ENCODE peak calls at places on chromosomes 3 and 15, in seven cellular contexts. W is left ventricle myocardium inferior, N is stomach, H is fibroblast of lung, Q is psoas muscle, U is GM23248, V is cardiac muscle cell. O is an unnamed sample.

GRCh38 chr15:28271697-28272250 is 50.2 kb downstream of the HERC2 start:
- DNase-seq in V (no peak), N (no peak), W (no peak), H (no peak), Q (no peak), U (no peak), O (no peak)

GRCh38 chr15:31004220-31004733 is 12.8 kb upstream of the MTMR10 start:
- DNase-seq in N (peak; percentile 36), U (no peak), Q (no peak), V (no peak), H (no peak), W (peak; percentile 57), O (no peak)

GRCh38 chr3:39138804-39139415 is 14.5 kb downstream of the CSRNP1 start:
- DNase-seq in W (peak; percentile 76), N (peak; percentile 56), V (peak; percentile 57), H (no peak), Q (peak; percentile 71), U (peak; percentile 35), O (peak; percentile 81)

GRCh38 chr3:134314588-134315285 is 59.5 kb downstream of the AMOTL2 start:
- DNase-seq in V (no peak), Q (no peak), W (no peak), U (peak; percentile 49), H (no peak), N (no peak), O (no peak)

GRCh38 chr15:70029297-70029701 is 68.4 kb downstream of the TLE3 start:
- DNase-seq in H (no peak), N (no peak), U (no peak), W (no peak), Q (no peak), V (no peak), O (no peak)

GRCh38 chr15:80403712-80404056 is 498 bp upstream of the ARNT2 start:
- DNase-seq in H (no peak), N (no peak), V (no peak), U (no peak), W (peak; percentile 22), Q (no peak), O (no peak)

GRCh38 chr3:149120051-149120972 is 9.1 kb upstream of the HPS3 start:
- DNase-seq in Q (no peak), W (no peak), H (peak; percentile 85), N (no peak), V (peak; percentile 82), U (peak; percentile 78), O (no peak)

GRCh38 chr3:188861847-188862740 is 309.7 kb upstream of the TPRG1 start:
- DNase-seq in W (no peak), H (peak; percentile 50), Q (no peak), V (peak; percentile 53), U (peak; percentile 33), N (no peak), O (no peak)

GRCh38 chr3:121839962-121840361 is 5.0 kb downstream of the EAF2 start:
- DNase-seq in N (no peak), H (no peak), U (no peak), W (no peak), V (no peak), Q (no peak), O (no peak)

GRCh38 chr3:121834734-121835709 is at the start of the genes EAF2 and IQCB1:
- DNase-seq in U (peak; percentile 99), H (peak; percentile 95), W (peak; percentile 93), Q (peak; percentile 94), V (peak; percentile 97), N (peak; percentile 98), O (peak; percentile 97)

GRCh38 chr3:121834079-121834730 is 655 bp downstream of the IQCB1 start:
- DNase-seq in U (peak; percentile 54), Q (peak; percentile 17), H (no peak), N (no peak), V (peak; percentile 19), W (no peak), O (no peak)

GRCh38 chr3:121836069-121836468 is 1.1 kb downstream of the EAF2 start:
- DNase-seq in H (no peak), V (no peak), W (no peak), N (no peak), Q (no peak), U (no peak), O (no peak)
- H3K27ac ChIP-seq in H (no peak overlapping the region), V (no peak overlapping the region), W (no peak overlapping the region), N (peak overlapping the region; percentile 84), Q (no peak overlapping the region), U (no peak overlapping the region), O (no peak overlapping the region)

DNA sequence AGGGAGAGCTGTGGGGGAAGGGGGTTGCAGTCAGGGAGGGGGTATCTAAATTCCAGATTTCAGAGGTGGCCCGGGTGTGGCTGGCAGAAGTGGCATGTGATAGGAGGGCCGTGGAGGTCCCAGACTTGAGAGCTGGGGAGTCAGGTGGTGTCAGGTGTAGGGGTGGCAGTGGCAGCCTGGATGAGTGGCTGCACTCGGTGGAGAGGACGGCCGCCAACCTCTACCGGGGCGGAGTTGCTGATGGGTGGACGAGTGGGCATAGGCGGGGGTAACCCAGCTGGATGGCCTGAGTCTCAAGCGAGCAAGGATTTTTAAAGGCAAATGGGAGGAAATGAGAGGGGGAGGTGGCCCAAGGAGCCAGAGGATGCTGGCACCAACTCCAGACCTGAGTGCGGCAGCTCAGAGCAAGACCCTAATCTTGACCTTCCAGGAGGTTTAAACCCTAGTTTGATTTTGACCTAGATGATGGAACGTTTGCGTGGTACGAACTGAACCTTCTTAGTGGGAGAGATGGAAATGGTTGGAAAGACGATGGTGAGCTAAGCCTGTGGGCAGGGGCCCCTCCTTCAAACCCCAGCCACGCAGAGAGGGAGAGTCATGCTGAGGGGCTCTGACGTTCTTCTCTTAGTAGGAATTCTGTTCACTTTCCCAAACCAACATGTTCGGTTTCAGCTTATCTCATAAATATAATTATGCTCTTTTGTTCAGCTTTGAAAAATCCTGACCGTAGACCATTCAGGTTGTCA is 8.0 kb downstream of the TRAK1 start:
- DNase-seq in W (no peak), Q (no peak), U (no peak), V (no peak), N (no peak), H (no peak), O (no peak)
- H3K4me1 ChIP-seq in W (peaks cover 92% of the 10 kb centered on the region), Q (peaks cover 60% of the 10 kb centered on the region), U (peaks cover 57% of the 10 kb centered on the region), V (peaks cover 5% of the 10 kb centered on the region), N (peaks cover 63% of the 10 kb centered on the region), H (peaks cover 13% of the 10 kb centered on the region), O (peaks cover 64% of the 10 kb centered on the region)

GRCh38 chr3:122003112-122003511 is 18.9 kb downstream of the ILDR1 start:
- DNase-seq in W (no peak), V (no peak), Q (no peak), U (no peak), N (no peak), H (no peak), O (no peak)
- H3K27ac ChIP-seq in W (no peak overlapping the region), V (no peak overlapping the region), Q (no peak overlapping the region), U (no peak overlapping the region), N (no peak overlapping the region), H (no peak overlapping the region), O (no peak overlapping the region)

GRCh38 chr15:22958487-22959280 is 21.5 kb downstream of the CYFIP1 start:
- DNase-seq in H (no peak), N (no peak), W (no peak), V (no peak), Q (no peak), U (no peak), O (no peak)

GRCh38 chr15:22960587-22960986 is 19.6 kb downstream of the CYFIP1 start:
- DNase-seq in Q (no peak), H (no peak), U (no peak), W (no peak), N (no peak), V (no peak), O (no peak)

GRCh38 chr15:22961661-22962221 is 18.4 kb downstream of the CYFIP1 start:
- DNase-seq in N (no peak), Q (no peak), W (no peak), V (peak; percentile 50), H (peak; percentile 22), U (peak; percentile 54), O (peak; percentile 71)

GRCh38 chr15:22959451-22960101 is 20.6 kb downstream of the CYFIP1 start:
- DNase-seq in N (no peak), W (no peak), V (no peak), H (no peak), U (no peak), Q (no peak), O (no peak)

GRCh38 chr15:22960126-22960525 is 20.0 kb downstream of the CYFIP1 start:
- DNase-seq in U (no peak), W (no peak), Q (no peak), V (no peak), H (no peak), N (no peak), O (no peak)
- H3K4me1 ChIP-seq in U (peaks cover 40% of the 10 kb centered on the region), W (peaks cover 94% of the 10 kb centered on the region), Q (peaks cover 14% of the 10 kb centered on the region), V (peaks cover 4% of the 10 kb centered on the region), H (peaks cover 17% of the 10 kb centered on the region), N (peaks cover 87% of the 10 kb centered on the region), O (peaks cover 70% of the 10 kb centered on the region)

DNA sequence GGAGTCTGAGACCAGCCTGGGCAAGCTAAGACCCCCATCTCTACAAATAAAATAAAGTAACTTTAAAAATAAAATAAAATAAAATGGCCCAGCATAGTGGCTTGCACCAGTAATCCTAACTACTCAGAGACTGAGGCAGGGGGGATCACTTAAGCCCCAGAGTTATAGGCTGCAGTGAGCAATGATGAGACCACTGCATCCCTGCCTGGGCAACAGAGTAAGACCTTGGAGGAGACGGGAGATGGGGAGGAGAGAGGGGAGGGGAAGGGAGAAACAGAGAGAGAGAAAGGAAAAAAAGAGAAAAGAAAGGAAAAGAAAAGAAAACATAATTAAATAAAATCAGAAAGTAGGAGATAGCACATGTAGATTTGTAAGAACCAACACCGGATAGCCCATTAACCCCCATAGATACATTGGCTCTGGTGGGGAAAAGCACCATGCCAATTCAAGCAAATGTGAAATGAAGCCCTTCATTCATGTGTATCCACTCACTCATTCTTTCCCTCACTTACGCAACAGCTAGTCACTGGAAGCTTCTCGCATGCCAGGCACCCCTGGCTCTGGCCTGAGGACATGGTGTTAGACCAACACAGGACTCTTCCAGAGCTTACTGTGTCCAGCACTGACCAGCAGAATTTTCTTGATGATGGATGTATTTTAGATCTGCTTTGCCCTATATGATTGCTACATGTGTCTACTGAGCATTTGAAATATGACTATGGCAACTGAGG is 183.2 kb downstream of the MAGI1 start:
- DNase-seq in Q (peak; percentile 22), N (no peak), W (no peak), H (peak; percentile 34), U (peak; percentile 78), V (peak; percentile 40), O (no peak)
- H3K27ac ChIP-seq in Q (no peak overlapping the region), N (peak overlapping the region; percentile 69), W (no peak overlapping the region), H (no peak overlapping the region), U (no peak overlapping the region), V (no peak overlapping the region), O (no peak overlapping the region)

GRCh38 chr3:171753665-171754408 is 56.4 kb downstream of the PLD1 start:
- DNase-seq in U (peak; percentile 87), H (peak; percentile 74), W (no peak), V (peak; percentile 61), Q (no peak), N (no peak), O (no peak)
- H3K4me1 ChIP-seq in U (peaks cover 14% of the 10 kb centered on the region), H (no peaks in the 10 kb centered on the region), W (peaks cover 98% of the 10 kb centered on the region), V (peaks cover 11% of the 10 kb centered on the region), Q (peaks cover 1% of the 10 kb centered on the region), N (peaks cover 24% of the 10 kb centered on the region), O (peaks cover 54% of the 10 kb centered on the region)